ENCODE peak calls at places on chromosomes 4 and X, in eight cellular contexts. D is mammary epithelial cell, F is right atrium auricular region, V is neural crest cell, Q is HTR-8/SVneo, H is WTC11, T is astrocyte, N is HuH-7. Z is an unnamed sample.
A peak's percentile ranks its signal among the peaks of the same experiment; 100 is the strongest.

GRCh38 chr4:109406337-109406931 is 27.2 kb upstream of the SEC24B start:
- DNase-seq in D (peak; percentile 49), F (no peak), V (peak; percentile 42), Q (peak; percentile 57), H (no peak), T (peak; percentile 55), N (no peak), Z (peak; percentile 46)

GRCh38 chrX:71366674-71367256 is 608 bp downstream of the TAF1 start:
- DNase-seq in D (peak; percentile 14), F (no peak), V (no peak), Q (peak; percentile 48), H (peak; percentile 10), T (no peak), N (peak; percentile 20), Z (peak; percentile 13)

GRCh38 chr4:157115613-157116340 is 39.8 kb downstream of the GLRB start:
- DNase-seq in D (peak; percentile 66), F (no peak), V (no peak), Q (peak; percentile 17), H (no peak), T (peak; percentile 84), N (no peak), Z (no peak)

GRCh38 chr4:7938513-7939376 is 916 bp downstream of the AFAP1 start:
- DNase-seq in D (peak; percentile 33), F (peak; percentile 64), V (peak; percentile 36), Q (no peak), H (peak; percentile 36), T (peak; percentile 28), N (no peak), Z (no peak)

GRCh38 chrX:139224953-139225665 is 305.4 kb upstream of the F9 start:
- DNase-seq in D (no peak), F (no peak), V (no peak), Q (no peak), H (peak; percentile 52), T (no peak), N (no peak), Z (no peak)

GRCh38 chr4:102598759-102599379 is 97.7 kb downstream of the NFKB1 start:
- DNase-seq in D (no peak), F (no peak), V (no peak), Q (no peak), H (no peak), T (peak; percentile 26), N (no peak), Z (no peak)

GRCh38 chr4:117811731-117812130 is 222.6 kb upstream of the NDST3 start:
- DNase-seq in D (no peak), F (no peak), V (no peak), Q (no peak), H (no peak), T (no peak), N (no peak), Z (no peak)

GRCh38 chr4:184588893-184589292 is 60.4 kb downstream of the CASP3 start:
- DNase-seq in D (no peak), F (no peak), V (no peak), Q (no peak), H (no peak), T (peak; percentile 6), N (no peak), Z (peak; percentile 7)

GRCh38 chr4:138034871-138035270 is 207.3 kb downstream of the SLC7A11 start:
- DNase-seq in D (peak; percentile 92), F (no peak), V (no peak), Q (no peak), H (no peak), T (peak; percentile 55), N (no peak), Z (no peak)

GRCh38 chrX:49919617-49920016 is 2.8 kb upstream of the CLCN5 start:
- DNase-seq in D (no peak), F (peak; percentile 71), V (peak; percentile 40), Q (peak; percentile 4), H (peak; percentile 50), T (peak; percentile 27), N (no peak), Z (peak; percentile 35)

GRCh38 chr4:13700196-13701140 is 72.9 kb upstream of the BOD1L1 start:
- DNase-seq in D (peak; percentile 88), F (no peak), V (no peak), Q (no peak), H (no peak), T (peak; percentile 87), N (no peak), Z (no peak)

GRCh38 chr4:85127653-85128052 is 161.2 kb upstream of the WDFY3 start:
- DNase-seq in D (peak; percentile 17), F (no peak), V (peak; percentile 3), Q (peak; percentile 7), H (peak; percentile 64), T (peak; percentile 3), N (no peak), Z (peak; percentile 26)

GRCh38 chr4:123339507-123340380 is 56.9 kb upstream of the SPRY1 start:
- DNase-seq in D (no peak), F (no peak), V (no peak), Q (no peak), H (no peak), T (no peak), N (no peak), Z (no peak)

GRCh38 chr4:55445921-55446577 is 50.3 kb downstream of the TMEM165 start:
- DNase-seq in D (peak; percentile 57), F (no peak), V (no peak), Q (peak; percentile 6), H (no peak), T (peak; percentile 87), N (no peak), Z (no peak)

Z was measured in cerebellum.